ENCODE peak calls at places on chromosomes 12 and 14, in ten cellular contexts. One of them, this sample, is unnamed. For H3K36me3, the result is how much of the 10 kb centered on the place peaks cover.

GRCh38 chr12:50033317-50033679 is 8.0 kb upstream of the RACGAP1 start:
- DNase-seq in lower lobe of right lung: peak
- DNase-seq in effector memory CD4-positive, alpha-beta T cell: no peak
- DNase-seq in fibroblast of lung: no peak
- DNase-seq in neuronal stem cell: no peak
- DNase-seq in IMR-90: no peak
- DNase-seq in body of pancreas: peak
- DNase-seq in HAP-1: no peak
- DNase-seq in brain microvascular endothelial cell: no peak
- DNase-seq in OCI-LY7: no peak
- DNase-seq in this sample: no peak

GRCh38 chr12:71517145-71517846 is 77.7 kb downstream of the LGR5 start:
- DNase-seq in lower lobe of right lung: no peak
- DNase-seq in effector memory CD4-positive, alpha-beta T cell: no peak
- DNase-seq in HAP-1: no peak
- DNase-seq in fibroblast of lung: no peak
- DNase-seq in brain microvascular endothelial cell: no peak
- DNase-seq in OCI-LY7: no peak
- DNase-seq in IMR-90: no peak
- DNase-seq in neuronal stem cell: no peak
- DNase-seq in body of pancreas: no peak
- DNase-seq in this sample: no peak

GRCh38 chr14:96827310-96827709 is 30.1 kb downstream of the VRK1 start:
- DNase-seq in OCI-LY7: no peak
- DNase-seq in effector memory CD4-positive, alpha-beta T cell: no peak
- DNase-seq in fibroblast of lung: peak
- DNase-seq in IMR-90: no peak
- DNase-seq in brain microvascular endothelial cell: no peak
- DNase-seq in HAP-1: no peak
- DNase-seq in neuronal stem cell: no peak
- DNase-seq in lower lobe of right lung: no peak
- DNase-seq in body of pancreas: no peak
- DNase-seq in this sample: no peak

GRCh38 chr12:54082402-54082892 is 28.8 kb downstream of the HOXC4 start:
- DNase-seq in brain microvascular endothelial cell: no peak
- DNase-seq in neuronal stem cell: no peak
- DNase-seq in fibroblast of lung: peak
- DNase-seq in HAP-1: peak
- DNase-seq in effector memory CD4-positive, alpha-beta T cell: peak
- DNase-seq in lower lobe of right lung: no peak
- DNase-seq in OCI-LY7: peak
- DNase-seq in IMR-90: no peak
- DNase-seq in body of pancreas: peak
- DNase-seq in this sample: peak

GRCh38 chr14:51738754-51739153 is 87.0 kb downstream of the FRMD6 start:
- DNase-seq in neuronal stem cell: no peak
- DNase-seq in brain microvascular endothelial cell: no peak
- DNase-seq in lower lobe of right lung: no peak
- DNase-seq in body of pancreas: no peak
- DNase-seq in fibroblast of lung: no peak
- DNase-seq in HAP-1: no peak
- DNase-seq in OCI-LY7: no peak
- DNase-seq in IMR-90: no peak
- DNase-seq in effector memory CD4-positive, alpha-beta T cell: no peak
- DNase-seq in this sample: peak

GRCh38 chr14:55921516-55921915 is 196.7 kb upstream of the PELI2 start:
- DNase-seq in body of pancreas: no peak
- DNase-seq in neuronal stem cell: no peak
- DNase-seq in fibroblast of lung: no peak
- DNase-seq in IMR-90: no peak
- DNase-seq in HAP-1: no peak
- DNase-seq in brain microvascular endothelial cell: no peak
- DNase-seq in lower lobe of right lung: no peak
- DNase-seq in OCI-LY7: no peak
- DNase-seq in effector memory CD4-positive, alpha-beta T cell: no peak
- DNase-seq in this sample: no peak

GRCh38 chr12:108379761-108380160 is 40.6 kb upstream of the CMKLR1 start:
- DNase-seq in OCI-LY7: no peak
- DNase-seq in lower lobe of right lung: no peak
- DNase-seq in body of pancreas: no peak
- DNase-seq in effector memory CD4-positive, alpha-beta T cell: no peak
- DNase-seq in brain microvascular endothelial cell: no peak
- DNase-seq in HAP-1: no peak
- DNase-seq in IMR-90: no peak
- DNase-seq in neuronal stem cell: no peak
- DNase-seq in fibroblast of lung: no peak
- DNase-seq in this sample: no peak

GRCh38 chr14:94139421-94139820 is 10.0 kb upstream of the IFI27L2 start:
- DNase-seq in effector memory CD4-positive, alpha-beta T cell: no peak
- DNase-seq in brain microvascular endothelial cell: no peak
- DNase-seq in OCI-LY7: no peak
- DNase-seq in neuronal stem cell: no peak
- DNase-seq in IMR-90: no peak
- DNase-seq in fibroblast of lung: no peak
- DNase-seq in HAP-1: no peak
- DNase-seq in lower lobe of right lung: no peak
- DNase-seq in body of pancreas: no peak
- DNase-seq in this sample: no peak

GRCh38 chr12:51441583-51441982 is 17.0 kb downstream of the SLC4A8 start:
- DNase-seq in fibroblast of lung: peak
- DNase-seq in neuronal stem cell: no peak
- DNase-seq in OCI-LY7: no peak
- DNase-seq in IMR-90: peak
- DNase-seq in HAP-1: no peak
- DNase-seq in body of pancreas: peak
- DNase-seq in effector memory CD4-positive, alpha-beta T cell: no peak
- DNase-seq in brain microvascular endothelial cell: peak
- DNase-seq in lower lobe of right lung: no peak
- DNase-seq in this sample: no peak

GRCh38 chr12:13299457-13299856 is 102.9 kb downstream of the EMP1 start:
- DNase-seq in OCI-LY7: no peak
- DNase-seq in HAP-1: no peak
- DNase-seq in IMR-90: no peak
- DNase-seq in fibroblast of lung: no peak
- DNase-seq in effector memory CD4-positive, alpha-beta T cell: no peak
- DNase-seq in lower lobe of right lung: no peak
- DNase-seq in brain microvascular endothelial cell: no peak
- DNase-seq in neuronal stem cell: no peak
- DNase-seq in body of pancreas: no peak
- DNase-seq in this sample: no peak

GRCh38 chr12:115251727-115252126 is 567.8 kb upstream of the TBX3 start:
- DNase-seq in IMR-90: no peak
- DNase-seq in effector memory CD4-positive, alpha-beta T cell: no peak
- DNase-seq in lower lobe of right lung: no peak
- DNase-seq in fibroblast of lung: peak
- DNase-seq in OCI-LY7: no peak
- DNase-seq in neuronal stem cell: no peak
- DNase-seq in brain microvascular endothelial cell: no peak
- DNase-seq in body of pancreas: no peak
- DNase-seq in HAP-1: no peak
- DNase-seq in this sample: no peak

GRCh38 chr12:31118347-31118830 is 44.7 kb downstream of the DDX11 start:
- DNase-seq in neuronal stem cell: peak
- DNase-seq in OCI-LY7: peak
- DNase-seq in IMR-90: no peak
- DNase-seq in lower lobe of right lung: no peak
- DNase-seq in brain microvascular endothelial cell: no peak
- DNase-seq in body of pancreas: no peak
- DNase-seq in HAP-1: peak
- DNase-seq in effector memory CD4-positive, alpha-beta T cell: no peak
- DNase-seq in fibroblast of lung: no peak
- DNase-seq in this sample: peak

GRCh38 chr14:104323551-104324175 is 185.3 kb downstream of the KIF26A start:
- DNase-seq in effector memory CD4-positive, alpha-beta T cell: no peak
- DNase-seq in body of pancreas: no peak
- DNase-seq in IMR-90: no peak
- DNase-seq in fibroblast of lung: no peak
- DNase-seq in neuronal stem cell: no peak
- DNase-seq in lower lobe of right lung: no peak
- DNase-seq in OCI-LY7: no peak
- DNase-seq in HAP-1: no peak
- DNase-seq in brain microvascular endothelial cell: no peak
- DNase-seq in this sample: peak

GRCh38 chr12:7042847-7043246 is 17.7 kb upstream of the C1S start:
- DNase-seq in neuronal stem cell: no peak
- DNase-seq in effector memory CD4-positive, alpha-beta T cell: no peak
- DNase-seq in IMR-90: peak
- DNase-seq in fibroblast of lung: peak
- DNase-seq in lower lobe of right lung: no peak
- DNase-seq in HAP-1: peak
- DNase-seq in OCI-LY7: peak
- DNase-seq in body of pancreas: no peak
- DNase-seq in brain microvascular endothelial cell: peak
- DNase-seq in this sample: peak

GRCh38 chr12:42299392-42300308 is 26.2 kb downstream of the ZCRB1 start:
- DNase-seq in neuronal stem cell: no peak
- DNase-seq in body of pancreas: no peak
- DNase-seq in OCI-LY7: peak
- DNase-seq in brain microvascular endothelial cell: peak
- DNase-seq in fibroblast of lung: peak
- DNase-seq in effector memory CD4-positive, alpha-beta T cell: no peak
- DNase-seq in HAP-1: no peak
- DNase-seq in IMR-90: peak
- DNase-seq in lower lobe of right lung: no peak
- DNase-seq in this sample: no peak

GRCh38 chr12:124746649-124747425 is 116.8 kb downstream of the SCARB1 start:
- DNase-seq in body of pancreas: no peak
- DNase-seq in lower lobe of right lung: no peak
- DNase-seq in OCI-LY7: no peak
- DNase-seq in brain microvascular endothelial cell: no peak
- DNase-seq in effector memory CD4-positive, alpha-beta T cell: no peak
- DNase-seq in HAP-1: no peak
- DNase-seq in fibroblast of lung: no peak
- DNase-seq in IMR-90: no peak
- DNase-seq in neuronal stem cell: no peak
- DNase-seq in this sample: no peak
- H3K4me3 ChIP-seq in body of pancreas: no peak
- H3K4me3 ChIP-seq in lower lobe of right lung: no peak
- H3K4me3 ChIP-seq in OCI-LY7: no peak
- H3K4me3 ChIP-seq in brain microvascular endothelial cell: no peak
- H3K4me3 ChIP-seq in effector memory CD4-positive, alpha-beta T cell: no peak
- H3K4me3 ChIP-seq in HAP-1: no peak
- H3K4me3 ChIP-seq in fibroblast of lung: no peak
- H3K4me3 ChIP-seq in IMR-90: no peak
- H3K4me3 ChIP-seq in neuronal stem cell: no peak
- H3K4me3 ChIP-seq in this sample: no peak

GRCh38 chr12:57808351-57808750 is 10.2 kb downstream of the AVIL start:
- DNase-seq in OCI-LY7: no peak
- DNase-seq in body of pancreas: no peak
- DNase-seq in fibroblast of lung: no peak
- DNase-seq in effector memory CD4-positive, alpha-beta T cell: no peak
- DNase-seq in brain microvascular endothelial cell: no peak
- DNase-seq in HAP-1: no peak
- DNase-seq in IMR-90: no peak
- DNase-seq in lower lobe of right lung: no peak
- DNase-seq in neuronal stem cell: no peak
- DNase-seq in this sample: no peak
- H3K36me3 ChIP-seq in OCI-LY7: under half
- H3K36me3 ChIP-seq in body of pancreas: under half
- H3K36me3 ChIP-seq in fibroblast of lung: under half
- H3K36me3 ChIP-seq in effector memory CD4-positive, alpha-beta T cell: under half
- H3K36me3 ChIP-seq in brain microvascular endothelial cell: under half
- H3K36me3 ChIP-seq in HAP-1: under half
- H3K36me3 ChIP-seq in IMR-90: under half
- H3K36me3 ChIP-seq in lower lobe of right lung: half or more
- H3K36me3 ChIP-seq in neuronal stem cell: half or more
- H3K36me3 ChIP-seq in this sample: under half

GRCh38 chr12:998020-998874 is 7.2 kb downstream of the ERC1 start:
- DNase-seq in brain microvascular endothelial cell: no peak
- DNase-seq in lower lobe of right lung: no peak
- DNase-seq in OCI-LY7: peak
- DNase-seq in body of pancreas: no peak
- DNase-seq in effector memory CD4-positive, alpha-beta T cell: no peak
- DNase-seq in IMR-90: peak
- DNase-seq in neuronal stem cell: no peak
- DNase-seq in fibroblast of lung: no peak
- DNase-seq in HAP-1: no peak
- DNase-seq in this sample: no peak
- H3K4me3 ChIP-seq in brain microvascular endothelial cell: no peak
- H3K4me3 ChIP-seq in lower lobe of right lung: no peak
- H3K4me3 ChIP-seq in OCI-LY7: peak
- H3K4me3 ChIP-seq in body of pancreas: no peak
- H3K4me3 ChIP-seq in effector memory CD4-positive, alpha-beta T cell: no peak
- H3K4me3 ChIP-seq in IMR-90: no peak
- H3K4me3 ChIP-seq in neuronal stem cell: no peak
- H3K4me3 ChIP-seq in fibroblast of lung: no peak
- H3K4me3 ChIP-seq in HAP-1: no peak
- H3K4me3 ChIP-seq in this sample: no peak

GRCh38 chr12:122226366-122227222 is 742 bp upstream of the DIABLO start:
- DNase-seq in neuronal stem cell: no peak
- DNase-seq in brain microvascular endothelial cell: no peak
- DNase-seq in fibroblast of lung: no peak
- DNase-seq in lower lobe of right lung: no peak
- DNase-seq in body of pancreas: no peak
- DNase-seq in HAP-1: no peak
- DNase-seq in effector memory CD4-positive, alpha-beta T cell: no peak
- DNase-seq in IMR-90: no peak
- DNase-seq in OCI-LY7: no peak
- DNase-seq in this sample: no peak

GRCh38 chr12:122227341-122227740 is 1.5 kb upstream of the DIABLO start:
- DNase-seq in effector memory CD4-positive, alpha-beta T cell: peak
- DNase-seq in HAP-1: no peak
- DNase-seq in body of pancreas: no peak
- DNase-seq in brain microvascular endothelial cell: no peak
- DNase-seq in neuronal stem cell: no peak
- DNase-seq in lower lobe of right lung: peak
- DNase-seq in IMR-90: no peak
- DNase-seq in fibroblast of lung: no peak
- DNase-seq in OCI-LY7: no peak
- DNase-seq in this sample: no peak

GRCh38 chr12:122232691-122233090 is 6.8 kb upstream of the DIABLO start:
- DNase-seq in effector memory CD4-positive, alpha-beta T cell: no peak
- DNase-seq in body of pancreas: no peak
- DNase-seq in IMR-90: no peak
- DNase-seq in brain microvascular endothelial cell: no peak
- DNase-seq in lower lobe of right lung: no peak
- DNase-seq in fibroblast of lung: no peak
- DNase-seq in OCI-LY7: no peak
- DNase-seq in neuronal stem cell: no peak
- DNase-seq in HAP-1: no peak
- DNase-seq in this sample: no peak

GRCh38 chr12:122228092-122228491 is 2.2 kb upstream of the DIABLO start:
- DNase-seq in lower lobe of right lung: no peak
- DNase-seq in HAP-1: no peak
- DNase-seq in fibroblast of lung: no peak
- DNase-seq in effector memory CD4-positive, alpha-beta T cell: no peak
- DNase-seq in OCI-LY7: no peak
- DNase-seq in neuronal stem cell: no peak
- DNase-seq in IMR-90: no peak
- DNase-seq in body of pancreas: no peak
- DNase-seq in brain microvascular endothelial cell: no peak
- DNase-seq in this sample: no peak

DNA sequence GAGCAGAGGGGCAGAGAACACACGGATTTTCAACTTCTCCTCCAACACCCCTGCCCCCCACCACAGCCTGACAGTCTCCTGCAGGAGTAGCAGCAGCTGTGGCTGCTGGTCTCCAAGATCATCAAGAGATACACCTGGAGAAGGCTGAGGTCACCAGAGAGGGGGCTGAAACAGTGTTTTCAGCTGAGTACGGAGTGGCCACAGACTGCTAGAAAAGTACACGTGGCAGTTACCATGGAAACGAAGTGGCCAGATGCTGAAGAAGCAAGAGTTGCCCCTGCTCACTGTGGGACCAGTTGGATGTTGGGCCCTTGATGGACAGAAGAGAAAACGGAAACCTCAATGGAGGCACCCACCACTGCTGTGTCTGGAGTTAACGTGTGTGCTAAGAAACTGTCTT is 4.9 kb upstream of the DIABLO start:
- DNase-seq in lower lobe of right lung: no peak
- DNase-seq in neuronal stem cell: no peak
- DNase-seq in brain microvascular endothelial cell: no peak
- DNase-seq in OCI-LY7: no peak
- DNase-seq in IMR-90: no peak
- DNase-seq in fibroblast of lung: no peak
- DNase-seq in effector memory CD4-positive, alpha-beta T cell: no peak
- DNase-seq in HAP-1: no peak
- DNase-seq in body of pancreas: no peak
- DNase-seq in this sample: no peak
- H3K36me3 ChIP-seq in lower lobe of right lung: half or more
- H3K36me3 ChIP-seq in neuronal stem cell: half or more
- H3K36me3 ChIP-seq in brain microvascular endothelial cell: under half
- H3K36me3 ChIP-seq in OCI-LY7: under half
- H3K36me3 ChIP-seq in IMR-90: under half
- H3K36me3 ChIP-seq in fibroblast of lung: under half
- H3K36me3 ChIP-seq in effector memory CD4-positive, alpha-beta T cell: half or more
- H3K36me3 ChIP-seq in HAP-1: under half
- H3K36me3 ChIP-seq in body of pancreas: under half
- H3K36me3 ChIP-seq in this sample: under half